ENCODE peak calls at places on chromosomes 12 and 14, in ten cellular contexts. H, R, J, X, G, B, P, U, O and T are unnamed samples.

GRCh38 chr12:9909724-9910123 is 22.4 kb downstream of the CLEC2A start:
- DNase-seq in R (no peak), H (no peak), B (no peak), X (no peak), U (no peak), O (no peak), P (no peak), J (no peak), G (no peak), T (no peak)

GRCh38 chr12:130832561-130833209 is 6.4 kb downstream of the STX2 start:
- DNase-seq in O (no peak), B (no peak), J (no peak), H (peak), U (peak), X (no peak), P (peak), R (no peak), G (peak), T (no peak)

GRCh38 chr12:92562063-92562734 is 140.6 kb upstream of the PLEKHG7 start:
- DNase-seq in G (no peak), P (peak), X (no peak), H (no peak), O (no peak), R (no peak), U (no peak), B (no peak), J (no peak), T (no peak)

GRCh38 chr14:95889236-95889979 is 12.8 kb downstream of the TUNAR start:
- DNase-seq in P (no peak), H (no peak), U (no peak), O (no peak), G (no peak), B (peak), R (no peak), J (no peak), X (no peak), T (no peak)

GRCh38 chr12:24997970-24998582 is 49.2 kb upstream of the BCAT1 start:
- DNase-seq in U (no peak), H (no peak), J (no peak), P (peak), G (peak), X (no peak), O (no peak), B (no peak), R (no peak), T (peak)

GRCh38 chr14:78501901-78502300 is 331.7 kb downstream of the NRXN3 start:
- DNase-seq in R (no peak), U (no peak), J (no peak), G (no peak), X (no peak), P (no peak), B (no peak), O (no peak), H (no peak), T (no peak)

GRCh38 chr12:124623344-124623885 is 56.0 kb upstream of the NCOR2 start:
- DNase-seq in X (no peak), P (no peak), B (no peak), G (no peak), U (no peak), H (no peak), O (no peak), J (no peak), R (peak), T (no peak)

GRCh38 chr14:74569826-74570591 is 42.0 kb downstream of the LTBP2 start:
- DNase-seq in X (no peak), B (no peak), H (no peak), J (no peak), U (no peak), G (no peak), P (peak), R (no peak), O (no peak), T (no peak)

GRCh38 chr12:28489256-28489655 is 299.0 kb downstream of the CCDC91 start:
- DNase-seq in B (no peak), G (no peak), X (no peak), R (no peak), J (no peak), H (no peak), U (no peak), O (no peak), P (peak), T (no peak)

GRCh38 chr12:96190403-96191170 is 3.6 kb upstream of the ELK3 start:
- DNase-seq in G (peak), H (no peak), U (no peak), X (no peak), O (no peak), R (no peak), P (peak), B (no peak), J (no peak), T (no peak)

GRCh38 chr12:117119592-117120198 is 20.5 kb upstream of the TESC start:
- DNase-seq in O (no peak), R (no peak), X (no peak), G (no peak), P (no peak), J (no peak), H (peak), B (peak), U (no peak), T (peak)

GRCh38 chr12:12560587-12561304 is 1.9 kb downstream of the DUSP16 start:
- DNase-seq in H (no peak), X (peak), G (no peak), P (peak), J (peak), O (peak), R (no peak), U (peak), B (peak), T (peak)

GRCh38 chr12:57461326-57461903 is 1.8 kb downstream of the GLI1 start:
- DNase-seq in R (peak), J (no peak), P (no peak), G (peak), X (peak), U (peak), B (no peak), O (no peak), H (peak), T (peak)

GRCh38 chr12:110436231-110436630 is 13.9 kb downstream of the ARPC3 start:
- DNase-seq in B (no peak), H (no peak), X (no peak), O (no peak), R (no peak), U (no peak), G (no peak), J (no peak), P (peak), T (no peak)

GRCh38 chr14:53550776-53551175 is 397.7 kb upstream of the DDHD1 start:
- DNase-seq in J (no peak), R (no peak), P (no peak), B (no peak), H (no peak), G (no peak), O (no peak), X (no peak), U (no peak), T (no peak)

GRCh38 chr12:15458008-15458407 is 135.7 kb downstream of the PTPRO start:
- DNase-seq in U (no peak), J (no peak), G (no peak), P (no peak), O (no peak), B (no peak), X (no peak), R (no peak), H (no peak), T (no peak)

GRCh38 chr12:28830491-28830890 is 318.6 kb upstream of the FAR2 start:
- DNase-seq in P (no peak), O (no peak), H (no peak), B (no peak), J (no peak), X (no peak), U (no peak), G (no peak), R (no peak), T (no peak)

GRCh38 chr12:80470403-80470802 is 26.4 kb downstream of the PTPRQ start:
- DNase-seq in H (no peak), P (no peak), O (no peak), G (no peak), X (no peak), B (no peak), R (no peak), U (no peak), J (no peak), T (no peak)

GRCh38 chr12:75099215-75099614 is 110.4 kb downstream of the KCNC2 start:
- DNase-seq in G (no peak), R (no peak), P (no peak), H (no peak), B (no peak), O (no peak), U (no peak), X (no peak), J (no peak), T (no peak)

GRCh38 chr14:57346741-57347140 is 43.6 kb upstream of the NAA30 start:
- DNase-seq in O (no peak), G (no peak), R (no peak), B (peak), P (no peak), H (no peak), J (no peak), U (no peak), X (no peak), T (no peak)

GRCh38 chr12:96886998-96887677 is 19.9 kb upstream of the NEDD1 start:
- DNase-seq in R (no peak), X (no peak), O (no peak), P (peak), B (no peak), U (no peak), J (no peak), H (no peak), G (peak), T (no peak)

GRCh38 chr14:58171090-58171489 is 19.1 kb upstream of the ARMH4 start:
- DNase-seq in P (peak), B (peak), X (peak), J (no peak), O (no peak), R (peak), U (peak), G (peak), H (peak), T (peak)

GRCh38 chr14:105108516-105108864 is 43.3 kb upstream of the GPR132 start:
- DNase-seq in G (no peak), X (no peak), B (no peak), U (no peak), J (no peak), H (no peak), O (no peak), P (no peak), R (no peak), T (peak)

GRCh38 chr14:95460647-95461478 is 55.6 kb downstream of the SYNE3 start:
- DNase-seq in P (peak), O (no peak), J (peak), H (no peak), G (peak), U (no peak), R (no peak), X (no peak), B (peak), T (no peak)